ENCODE peak calls at places on chromosomes 16 and 17, in nine cellular contexts. One of them, this sample, is unnamed. For H3K4me1, the result is how much of the 10 kb centered on the place peaks cover.

GRCh38 chr16:10114411-10114810 is 67.8 kb downstream of the GRIN2A start:
- DNase-seq in esophagus squamous epithelium: no peak
- DNase-seq in A549: no peak
- DNase-seq in mammary epithelial cell: peak
- DNase-seq in sigmoid colon: no peak
- DNase-seq in osteoblast: no peak
- DNase-seq in fibroblast of lung: no peak
- DNase-seq in OCI-LY7: no peak
- DNase-seq in heart right ventricle: no peak
- DNase-seq in this sample: no peak

GRCh38 chr16:70681382-70682238 is 4.2 kb downstream of the MTSS2 start:
- DNase-seq in esophagus squamous epithelium: no peak
- DNase-seq in A549: no peak
- DNase-seq in mammary epithelial cell: no peak
- DNase-seq in sigmoid colon: no peak
- DNase-seq in osteoblast: peak
- DNase-seq in fibroblast of lung: no peak
- DNase-seq in OCI-LY7: no peak
- DNase-seq in heart right ventricle: peak
- DNase-seq in this sample: no peak

GRCh38 chr17:66727634-66728570 is 107.0 kb upstream of the CACNG5 start:
- DNase-seq in esophagus squamous epithelium: no peak
- DNase-seq in A549: peak
- DNase-seq in mammary epithelial cell: peak
- DNase-seq in sigmoid colon: peak
- DNase-seq in osteoblast: peak
- DNase-seq in fibroblast of lung: peak
- DNase-seq in OCI-LY7: peak
- DNase-seq in heart right ventricle: peak
- DNase-seq in this sample: peak

GRCh38 chr16:27679899-27680298 is 130.0 kb downstream of the KATNIP start:
- DNase-seq in esophagus squamous epithelium: no peak
- DNase-seq in A549: no peak
- DNase-seq in mammary epithelial cell: no peak
- DNase-seq in sigmoid colon: no peak
- DNase-seq in osteoblast: no peak
- DNase-seq in fibroblast of lung: no peak
- DNase-seq in OCI-LY7: no peak
- DNase-seq in heart right ventricle: no peak
- DNase-seq in this sample: no peak

GRCh38 chr17:44344939-44345496 is at the start of gene GRN:
- DNase-seq in esophagus squamous epithelium: peak
- DNase-seq in A549: peak
- DNase-seq in mammary epithelial cell: peak
- DNase-seq in sigmoid colon: peak
- DNase-seq in osteoblast: peak
- DNase-seq in fibroblast of lung: peak
- DNase-seq in OCI-LY7: peak
- DNase-seq in heart right ventricle: peak
- DNase-seq in this sample: peak

GRCh38 chr17:27670791-27671590 is 40.0 kb downstream of the LGALS9 start:
- DNase-seq in esophagus squamous epithelium: no peak
- DNase-seq in A549: no peak
- DNase-seq in mammary epithelial cell: no peak
- DNase-seq in sigmoid colon: no peak
- DNase-seq in osteoblast: peak
- DNase-seq in fibroblast of lung: no peak
- DNase-seq in OCI-LY7: no peak
- DNase-seq in heart right ventricle: no peak
- DNase-seq in this sample: no peak

GRCh38 chr17:80824549-80825470 is 166.8 kb upstream of the CHMP6 start:
- DNase-seq in esophagus squamous epithelium: no peak
- DNase-seq in A549: no peak
- DNase-seq in mammary epithelial cell: no peak
- DNase-seq in sigmoid colon: peak
- DNase-seq in osteoblast: no peak
- DNase-seq in fibroblast of lung: no peak
- DNase-seq in OCI-LY7: no peak
- DNase-seq in heart right ventricle: no peak
- DNase-seq in this sample: no peak

GRCh38 chr17:2892305-2892971 is 96.2 kb downstream of the RAP1GAP2 start:
- DNase-seq in esophagus squamous epithelium: no peak
- DNase-seq in A549: peak
- DNase-seq in mammary epithelial cell: peak
- DNase-seq in sigmoid colon: no peak
- DNase-seq in osteoblast: peak
- DNase-seq in fibroblast of lung: peak
- DNase-seq in OCI-LY7: no peak
- DNase-seq in heart right ventricle: no peak
- DNase-seq in this sample: no peak

GRCh38 chr17:39904990-39905288 is 13.5 kb downstream of the GSDMB start:
- DNase-seq in esophagus squamous epithelium: no peak
- DNase-seq in A549: no peak
- DNase-seq in mammary epithelial cell: no peak
- DNase-seq in sigmoid colon: no peak
- DNase-seq in osteoblast: no peak
- DNase-seq in fibroblast of lung: no peak
- DNase-seq in OCI-LY7: no peak
- DNase-seq in heart right ventricle: no peak
- DNase-seq in this sample: no peak

GRCh38 chr16:52861614-52862022 is 191.1 kb downstream of the CHD9NB start:
- DNase-seq in esophagus squamous epithelium: no peak
- DNase-seq in A549: peak
- DNase-seq in mammary epithelial cell: peak
- DNase-seq in sigmoid colon: no peak
- DNase-seq in osteoblast: no peak
- DNase-seq in fibroblast of lung: peak
- DNase-seq in OCI-LY7: no peak
- DNase-seq in heart right ventricle: no peak
- DNase-seq in this sample: no peak

GRCh38 chr16:1407749-1408148 is 6.8 kb downstream of the UNKL start:
- DNase-seq in esophagus squamous epithelium: no peak
- DNase-seq in A549: no peak
- DNase-seq in mammary epithelial cell: no peak
- DNase-seq in sigmoid colon: no peak
- DNase-seq in osteoblast: no peak
- DNase-seq in fibroblast of lung: peak
- DNase-seq in OCI-LY7: no peak
- DNase-seq in heart right ventricle: no peak
- DNase-seq in this sample: no peak

GRCh38 chr16:86969716-86970115 is 347.5 kb downstream of the C16orf95 start:
- DNase-seq in esophagus squamous epithelium: no peak
- DNase-seq in A549: no peak
- DNase-seq in mammary epithelial cell: no peak
- DNase-seq in sigmoid colon: no peak
- DNase-seq in osteoblast: peak
- DNase-seq in fibroblast of lung: no peak
- DNase-seq in OCI-LY7: no peak
- DNase-seq in heart right ventricle: no peak
- DNase-seq in this sample: no peak

GRCh38 chr16:89398924-89399323 is 91.4 kb downstream of the ANKRD11 start:
- DNase-seq in esophagus squamous epithelium: no peak
- DNase-seq in A549: no peak
- DNase-seq in mammary epithelial cell: no peak
- DNase-seq in sigmoid colon: no peak
- DNase-seq in osteoblast: no peak
- DNase-seq in fibroblast of lung: no peak
- DNase-seq in OCI-LY7: no peak
- DNase-seq in heart right ventricle: no peak
- DNase-seq in this sample: no peak

GRCh38 chr16:14462811-14463210 is 167.2 kb downstream of the PARN start:
- DNase-seq in esophagus squamous epithelium: no peak
- DNase-seq in A549: no peak
- DNase-seq in mammary epithelial cell: peak
- DNase-seq in sigmoid colon: no peak
- DNase-seq in osteoblast: peak
- DNase-seq in fibroblast of lung: no peak
- DNase-seq in OCI-LY7: no peak
- DNase-seq in heart right ventricle: no peak
- DNase-seq in this sample: no peak

GRCh38 chr16:86396918-86397317 is 113.4 kb upstream of the FOXF1 start:
- DNase-seq in esophagus squamous epithelium: no peak
- DNase-seq in A549: no peak
- DNase-seq in mammary epithelial cell: peak
- DNase-seq in sigmoid colon: peak
- DNase-seq in osteoblast: peak
- DNase-seq in fibroblast of lung: peak
- DNase-seq in OCI-LY7: no peak
- DNase-seq in heart right ventricle: no peak
- DNase-seq in this sample: no peak

GRCh38 chr17:312476-313148 is 40.0 kb downstream of the RPH3AL start:
- DNase-seq in esophagus squamous epithelium: no peak
- DNase-seq in A549: no peak
- DNase-seq in mammary epithelial cell: no peak
- DNase-seq in sigmoid colon: no peak
- DNase-seq in osteoblast: peak
- DNase-seq in fibroblast of lung: no peak
- DNase-seq in OCI-LY7: no peak
- DNase-seq in heart right ventricle: no peak
- DNase-seq in this sample: no peak

GRCh38 chr17:311119-311848 is 41.3 kb downstream of the RPH3AL start:
- DNase-seq in esophagus squamous epithelium: no peak
- DNase-seq in A549: no peak
- DNase-seq in mammary epithelial cell: no peak
- DNase-seq in sigmoid colon: peak
- DNase-seq in osteoblast: peak
- DNase-seq in fibroblast of lung: no peak
- DNase-seq in OCI-LY7: no peak
- DNase-seq in heart right ventricle: no peak
- DNase-seq in this sample: no peak

GRCh38 chr17:313911-314613 is 38.5 kb downstream of the RPH3AL start:
- DNase-seq in esophagus squamous epithelium: no peak
- DNase-seq in A549: no peak
- DNase-seq in mammary epithelial cell: no peak
- DNase-seq in sigmoid colon: no peak
- DNase-seq in osteoblast: peak
- DNase-seq in fibroblast of lung: no peak
- DNase-seq in OCI-LY7: no peak
- DNase-seq in heart right ventricle: no peak
- DNase-seq in this sample: no peak

GRCh38 chr17:310111-311010 is 42.2 kb downstream of the RPH3AL start:
- DNase-seq in esophagus squamous epithelium: no peak
- DNase-seq in A549: no peak
- DNase-seq in mammary epithelial cell: no peak
- DNase-seq in sigmoid colon: peak
- DNase-seq in osteoblast: peak
- DNase-seq in fibroblast of lung: no peak
- DNase-seq in OCI-LY7: no peak
- DNase-seq in heart right ventricle: no peak
- DNase-seq in this sample: no peak

DNA sequence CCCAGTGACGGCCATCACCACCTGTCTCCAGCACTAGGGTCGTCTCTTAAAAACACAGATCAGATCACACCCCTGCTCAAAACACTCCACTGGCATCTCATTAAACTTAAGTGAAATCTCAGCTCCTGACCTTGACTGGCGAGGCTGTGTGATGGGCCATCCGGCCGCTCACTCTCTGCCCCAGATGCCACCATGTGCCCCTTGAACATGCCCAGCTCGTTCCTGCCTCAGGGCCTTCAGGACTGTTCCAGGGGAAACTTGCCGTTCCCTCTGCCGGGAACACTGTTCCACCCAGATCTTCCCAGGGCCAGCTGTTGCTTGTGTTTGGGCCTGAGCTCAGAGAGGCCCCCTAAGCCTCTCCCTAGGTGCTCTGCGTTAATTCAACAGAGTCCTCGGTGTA is 39.4 kb downstream of the RPH3AL start:
- DNase-seq in esophagus squamous epithelium: no peak
- DNase-seq in A549: no peak
- DNase-seq in mammary epithelial cell: no peak
- DNase-seq in sigmoid colon: no peak
- DNase-seq in osteoblast: peak
- DNase-seq in fibroblast of lung: no peak
- DNase-seq in OCI-LY7: no peak
- DNase-seq in heart right ventricle: no peak
- DNase-seq in this sample: no peak
- H3K4me1 ChIP-seq in esophagus squamous epithelium: under half
- H3K4me1 ChIP-seq in A549: under half
- H3K4me1 ChIP-seq in mammary epithelial cell: under half
- H3K4me1 ChIP-seq in sigmoid colon: under half
- H3K4me1 ChIP-seq in osteoblast: under half
- H3K4me1 ChIP-seq in fibroblast of lung: under half
- H3K4me1 ChIP-seq in OCI-LY7: under half
- H3K4me1 ChIP-seq in heart right ventricle: under half
- H3K4me1 ChIP-seq in this sample: under half

DNA sequence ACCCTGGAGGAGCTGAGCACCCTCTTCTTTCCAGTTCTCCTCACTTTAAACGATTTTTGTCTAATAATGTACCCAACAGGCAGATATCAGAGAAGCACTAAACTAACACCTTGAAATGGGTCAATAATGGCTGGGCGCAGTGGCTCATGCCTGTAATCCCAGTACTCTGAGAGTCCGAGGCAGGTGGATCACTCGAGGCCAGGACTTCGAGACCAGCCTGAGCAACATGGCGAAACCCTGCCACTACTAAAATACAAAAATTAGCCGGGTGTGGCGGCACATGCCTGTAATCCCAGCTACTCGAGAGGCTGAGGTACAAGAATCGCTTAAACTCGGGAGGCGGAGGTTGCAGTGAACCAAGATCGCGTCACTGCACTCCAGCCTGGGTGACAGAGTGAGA is 57.4 kb downstream of the ZFHX3 start:
- DNase-seq in esophagus squamous epithelium: no peak
- DNase-seq in A549: no peak
- DNase-seq in mammary epithelial cell: no peak
- DNase-seq in sigmoid colon: no peak
- DNase-seq in osteoblast: no peak
- DNase-seq in fibroblast of lung: no peak
- DNase-seq in OCI-LY7: no peak
- DNase-seq in heart right ventricle: no peak
- DNase-seq in this sample: no peak
- H3K27ac ChIP-seq in esophagus squamous epithelium: peak
- H3K27ac ChIP-seq in A549: peak
- H3K27ac ChIP-seq in mammary epithelial cell: peak
- H3K27ac ChIP-seq in sigmoid colon: peak
- H3K27ac ChIP-seq in osteoblast: peak
- H3K27ac ChIP-seq in fibroblast of lung: peak
- H3K27ac ChIP-seq in OCI-LY7: no peak
- H3K27ac ChIP-seq in heart right ventricle: peak
- H3K27ac ChIP-seq in this sample: no peak

GRCh38 chr17:4246674-4247073 is 17.1 kb downstream of the ANKFY1 start:
- DNase-seq in esophagus squamous epithelium: no peak
- DNase-seq in A549: no peak
- DNase-seq in mammary epithelial cell: no peak
- DNase-seq in sigmoid colon: no peak
- DNase-seq in osteoblast: no peak
- DNase-seq in fibroblast of lung: no peak
- DNase-seq in OCI-LY7: no peak
- DNase-seq in heart right ventricle: no peak
- DNase-seq in this sample: no peak
- H3K4me1 ChIP-seq in esophagus squamous epithelium: under half
- H3K4me1 ChIP-seq in A549: under half
- H3K4me1 ChIP-seq in mammary epithelial cell: under half
- H3K4me1 ChIP-seq in sigmoid colon: under half
- H3K4me1 ChIP-seq in osteoblast: under half
- H3K4me1 ChIP-seq in fibroblast of lung: under half
- H3K4me1 ChIP-seq in OCI-LY7: under half
- H3K4me1 ChIP-seq in heart right ventricle: under half
- H3K4me1 ChIP-seq in this sample: under half

GRCh38 chr17:53449324-53449723 is 373.4 kb upstream of the KIF2B start:
- DNase-seq in esophagus squamous epithelium: no peak
- DNase-seq in A549: no peak
- DNase-seq in mammary epithelial cell: no peak
- DNase-seq in sigmoid colon: no peak
- DNase-seq in osteoblast: no peak
- DNase-seq in fibroblast of lung: no peak
- DNase-seq in OCI-LY7: no peak
- DNase-seq in heart right ventricle: no peak
- DNase-seq in this sample: no peak

GRCh38 chr17:53454337-53454736 is 368.4 kb upstream of the KIF2B start:
- DNase-seq in esophagus squamous epithelium: no peak
- DNase-seq in A549: no peak
- DNase-seq in mammary epithelial cell: no peak
- DNase-seq in sigmoid colon: no peak
- DNase-seq in osteoblast: no peak
- DNase-seq in fibroblast of lung: no peak
- DNase-seq in OCI-LY7: no peak
- DNase-seq in heart right ventricle: no peak
- DNase-seq in this sample: no peak
- H3K27ac ChIP-seq in esophagus squamous epithelium: no peak
- H3K27ac ChIP-seq in A549: no peak
- H3K27ac ChIP-seq in mammary epithelial cell: no peak
- H3K27ac ChIP-seq in sigmoid colon: no peak
- H3K27ac ChIP-seq in osteoblast: no peak
- H3K27ac ChIP-seq in fibroblast of lung: no peak
- H3K27ac ChIP-seq in OCI-LY7: no peak
- H3K27ac ChIP-seq in heart right ventricle: no peak
- H3K27ac ChIP-seq in this sample: no peak

This sample was measured in naive thymus-derived CD4-positive, alpha-beta T cell.